ENCODE peak calls at places on chromosomes 7 and 10, in five cellular contexts. W is heart left ventricle, X is endothelial cell of umbilical vein, Z is H54, U is breast epithelium. V is an unnamed sample.

GRCh38 chr10:19245889-19246841 is 197.6 kb downstream of the MALRD1 start:
- DNase-seq in W (no peak), Z (no peak), X (no peak), U (no peak), V (no peak)

GRCh38 chr7:139180700-139181311 is 50.2 kb upstream of the UBN2 start:
- DNase-seq in U (no peak), Z (no peak), X (peak; percentile 21), W (no peak), V (no peak)

GRCh38 chr10:90451283-90451682 is 406.6 kb downstream of the HTR7 start:
- DNase-seq in U (no peak), X (peak; percentile 60), Z (no peak), W (no peak), V (no peak)

GRCh38 chr10:71090801-71091200 is 121.6 kb upstream of the UNC5B start:
- DNase-seq in U (no peak), Z (no peak), W (no peak), X (no peak), V (no peak)

GRCh38 chr10:77011823-77012566 is 625.6 kb downstream of the KCNMA1 start:
- DNase-seq in W (no peak), U (no peak), Z (no peak), X (no peak), V (no peak)

GRCh38 chr10:97234403-97234802 is 48.6 kb upstream of the SLIT1 start:
- DNase-seq in W (no peak), U (no peak), X (peak; percentile 62), Z (no peak), V (no peak)

GRCh38 chr7:30238721-30239441 is 45.5 kb upstream of the ZNRF2 start:
- DNase-seq in U (peak; percentile 91), Z (no peak), W (peak; percentile 38), X (peak; percentile 7), V (no peak)

GRCh38 chr10:126387041-126387908 is 1.0 kb downstream of the ADAM12 start:
- DNase-seq in Z (no peak), U (peak; percentile 71), X (peak; percentile 48), W (peak; percentile 50), V (no peak)

GRCh38 chr7:92765725-92766124 is 70.6 kb downstream of the CDK6 start:
- DNase-seq in X (no peak), Z (no peak), U (no peak), W (no peak), V (no peak)

GRCh38 chr10:114026189-114027040 is 17.3 kb upstream of the ADRB1 start:
- DNase-seq in U (no peak), W (no peak), X (peak; percentile 77), Z (peak; percentile 33), V (no peak)

GRCh38 chr10:132982301-132982989 is 40.1 kb upstream of the CFAP46 start:
- DNase-seq in X (no peak), Z (no peak), U (no peak), W (no peak), V (no peak)

GRCh38 chr7:142323706-142324105 is 65.8 kb upstream of the PRSS58 start:
- DNase-seq in W (no peak), U (no peak), Z (peak; percentile 44), X (no peak), V (peak; percentile 17)

GRCh38 chr7:80275192-80275605 is 140.6 kb downstream of the GNAI1 start:
- DNase-seq in Z (no peak), X (no peak), U (no peak), W (no peak), V (no peak)

GRCh38 chr7:97317575-97317974 is 200.1 kb downstream of the SDHAF3 start:
- DNase-seq in W (no peak), U (no peak), Z (no peak), X (no peak), V (no peak)

DNA sequence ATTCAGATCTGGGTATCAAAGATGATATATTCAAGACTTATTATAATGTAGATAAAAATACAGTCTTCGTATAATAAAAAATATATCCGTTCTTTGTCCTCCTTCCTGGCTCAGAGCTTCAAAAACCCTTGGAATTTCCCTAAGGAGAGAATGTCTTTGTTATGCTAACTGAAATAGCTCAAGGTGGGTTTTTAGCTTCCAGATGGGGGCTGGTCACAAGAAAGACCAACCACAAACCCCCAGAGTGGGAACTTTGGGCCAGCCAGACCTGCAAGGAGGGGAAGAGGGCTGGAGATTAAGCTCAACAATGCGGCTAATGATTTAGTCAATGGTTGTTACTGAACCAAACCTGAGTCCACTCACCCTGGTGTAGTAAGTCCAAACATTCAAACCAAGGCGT is 196.4 kb downstream of the SDHAF3 start:
- DNase-seq in U (no peak), Z (no peak), W (no peak), X (no peak), V (no peak)
- TF ChIP-seq POLR2A in U (no peak), Z (no peak), W (no peak), X (no peak), V (no peak)

GRCh38 chr7:38232475-38233366 is 40.7 kb downstream of the TARP start:
- DNase-seq in U (no peak), X (no peak), Z (no peak), W (no peak), V (peak; percentile 24)
- TF ChIP-seq POLR2A in U (no peak), X (no peak), Z (no peak), W (no peak), V (no peak)

GRCh38 chr7:135977020-135977741 is at the start of gene MTPN:
- DNase-seq in W (peak; percentile 98), Z (peak; percentile 89), U (peak; percentile 98), X (peak; percentile 98), V (peak; percentile 97)
- TF ChIP-seq POLR2A in W (no peak), Z (peak; percentile 65), U (no peak), X (peak; percentile 71), V (peak; percentile 76)

DNA sequence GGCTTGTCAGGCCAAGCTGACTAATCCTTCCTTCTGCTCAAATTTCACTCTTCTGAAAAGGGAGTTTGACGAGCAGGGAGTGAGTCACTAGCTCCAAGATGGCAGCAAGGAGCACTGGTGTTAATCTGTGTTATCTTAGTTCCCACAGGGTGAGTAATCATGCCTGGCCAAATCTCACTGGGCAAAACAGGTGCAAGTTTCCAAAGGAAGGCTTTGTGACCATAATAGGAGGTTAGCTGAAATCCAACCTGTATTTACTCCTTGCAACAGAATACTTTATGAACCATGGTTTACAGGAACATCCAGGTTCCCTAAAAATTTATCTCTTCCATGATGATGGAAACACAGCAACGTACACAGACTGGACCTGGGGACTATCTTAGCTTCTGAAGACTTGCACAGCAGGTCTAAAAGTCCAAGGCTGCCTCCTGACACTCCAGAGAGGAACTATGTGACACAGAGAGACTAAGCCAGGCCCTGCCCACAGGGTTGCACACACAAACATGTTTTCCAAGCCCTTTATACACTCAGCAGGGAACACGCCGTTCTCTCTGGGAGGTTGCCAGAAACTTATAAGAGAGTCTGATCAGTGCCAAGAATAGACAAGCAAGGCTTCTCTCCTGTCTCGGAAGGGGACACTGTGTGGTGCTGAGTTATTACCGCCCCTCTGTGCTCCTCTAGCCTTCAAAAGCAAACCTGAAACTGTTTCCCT is 46.3 kb downstream of the PDK4 start:
- DNase-seq in Z (peak; percentile 81), X (peak; percentile 93), U (peak; percentile 86), W (peak; percentile 79), V (peak; percentile 98)
- TF ChIP-seq POLR2A in Z (no peak), X (no peak), U (peak; percentile 29), W (no peak), V (peak; percentile 47)

DNA sequence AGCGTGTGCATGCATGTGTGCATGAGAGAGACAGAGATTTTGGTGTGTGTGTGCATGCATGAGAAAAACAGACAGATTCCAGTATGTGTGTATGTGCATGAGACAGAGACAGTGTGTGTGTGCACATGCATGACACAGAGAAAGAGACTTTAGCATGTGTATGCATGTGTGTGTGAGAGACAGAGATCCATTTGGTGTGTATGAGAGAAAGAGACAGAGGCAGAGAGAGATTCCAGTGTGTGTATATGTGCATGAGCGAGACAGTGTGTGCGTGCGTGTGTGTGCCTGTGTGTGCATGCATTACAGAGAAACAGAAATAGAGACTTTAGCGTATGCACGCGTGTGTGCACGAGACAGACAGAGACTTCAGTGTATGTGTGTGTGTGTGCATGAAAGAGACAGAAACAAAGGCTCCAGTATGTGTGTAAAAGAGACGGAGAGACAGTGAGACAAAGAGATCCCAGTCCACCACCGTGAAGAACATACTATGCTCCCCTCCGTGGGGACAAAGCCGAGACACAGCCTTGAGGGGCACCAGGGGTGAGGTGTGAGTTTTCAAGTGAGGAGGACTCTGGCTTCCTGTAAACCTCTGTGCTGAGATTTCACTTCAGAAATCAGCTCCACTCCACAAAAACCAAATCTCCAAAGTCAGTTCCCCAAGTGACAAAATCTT is 189.0 kb downstream of the GRID1 start:
- DNase-seq in Z (no peak), W (no peak), U (no peak), X (no peak), V (no peak)
- TF ChIP-seq POLR2A in Z (no peak), W (no peak), U (no peak), X (no peak), V (no peak)

GRCh38 chr7:128938524-128939074 is 872 bp downstream of the IRF5 start:
- DNase-seq in X (no peak), Z (no peak), W (no peak), U (no peak), V (no peak)
- TF ChIP-seq POLR2A in X (no peak), Z (no peak), W (no peak), U (no peak), V (no peak)

DNA sequence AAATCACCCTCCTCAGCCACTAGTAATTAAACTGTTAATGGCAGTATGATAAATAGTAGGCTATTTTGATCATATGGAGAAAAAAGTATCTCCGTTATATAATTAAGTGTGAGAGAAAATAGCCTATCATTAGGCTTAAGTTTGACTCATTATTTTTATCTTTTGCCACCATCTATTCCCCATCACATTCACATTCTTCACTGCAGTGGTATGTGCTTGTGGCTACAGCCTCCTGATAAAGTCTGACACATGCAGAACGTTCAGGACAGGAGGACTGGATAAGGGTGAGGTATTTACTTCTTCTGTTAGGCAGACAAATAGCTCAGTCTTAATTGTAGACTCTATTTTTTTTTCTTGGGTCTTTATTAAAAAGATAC is 5.8 kb downstream of the NEBL start:
- DNase-seq in U (no peak), X (no peak), W (no peak), Z (no peak), V (no peak)
- TF ChIP-seq POLR2A in U (no peak), X (no peak), W (no peak), Z (no peak), V (no peak)

GRCh38 chr7:96321670-96322372 is at the start of gene SLC25A13:
- DNase-seq in Z (peak; percentile 94), W (peak; percentile 94), U (peak; percentile 85), X (peak; percentile 81), V (peak; percentile 91)
- TF ChIP-seq POLR2A in Z (peak; percentile 58), W (no peak), U (no peak), X (peak; percentile 74), V (peak; percentile 84)

V was measured in gastrocnemius medialis.